ENCODE peak calls at places on chromosomes 5 and 9, in four cellular contexts. L, I, N and O are unnamed samples.
A peak's percentile ranks its signal among the peaks of the same experiment; 100 is the strongest.

GRCh38 chr5:141430332-141431113 is at the start of gene PCDHGA12:
- DNase-seq in L (no peak), I (no peak), N (no peak), O (peak; percentile 62)

GRCh38 chr9:10008101-10008799 is 604.6 kb downstream of the PTPRD start:
- DNase-seq in L (no peak), I (no peak), N (no peak), O (no peak)

GRCh38 chr5:173454764-173455598 is 126.8 kb upstream of the STC2 start:
- DNase-seq in L (no peak), I (no peak), N (no peak), O (peak; percentile 94)

GRCh38 chr5:57834829-57835554 is 352.4 kb upstream of the ACTBL2 start:
- DNase-seq in L (no peak), I (peak; percentile 14), N (peak; percentile 53), O (peak; percentile 86)

GRCh38 chr9:90112791-90113190 is 508.0 kb downstream of the GADD45G start:
- DNase-seq in L (no peak), I (no peak), N (no peak), O (no peak)

GRCh38 chr5:144292029-144292428 is 121.4 kb downstream of the KCTD16 start:
- DNase-seq in L (no peak), I (no peak), N (no peak), O (no peak)

GRCh38 chr9:113949206-113950078 is 73.3 kb downstream of the ZNF618 start:
- DNase-seq in L (no peak), I (no peak), N (peak; percentile 34), O (no peak)

GRCh38 chr9:33288235-33288634 is 2.1 kb upstream of the NFX1 start:
- DNase-seq in L (no peak), I (no peak), N (no peak), O (no peak)

GRCh38 chr5:138439537-138440225 is 824 bp downstream of the REEP2 start:
- DNase-seq in L (no peak), I (no peak), N (no peak), O (peak; percentile 48)

GRCh38 chr5:3051400-3051799 is 299.9 kb upstream of the IRX2 start:
- DNase-seq in L (no peak), I (no peak), N (no peak), O (no peak)

GRCh38 chr5:154646841-154647759 is 108.1 kb upstream of the LARP1 start:
- DNase-seq in L (peak; percentile 10), I (peak; percentile 14), N (peak; percentile 56), O (peak; percentile 58)

GRCh38 chr9:99411068-99411467 is 189.0 kb downstream of the SEC61B start:
- DNase-seq in L (no peak), I (no peak), N (no peak), O (peak; percentile 18)

GRCh38 chr5:54718647-54719046 is 201.1 kb downstream of the SNX18 start:
- DNase-seq in L (no peak), I (no peak), N (no peak), O (peak; percentile 75)

GRCh38 chr9:37994639-37995347 is 74.2 kb downstream of the SHB start:
- DNase-seq in L (no peak), I (no peak), N (no peak), O (peak; percentile 52)

GRCh38 chr5:118611332-118611945 is 376.9 kb downstream of the DTWD2 start:
- DNase-seq in L (no peak), I (peak; percentile 52), N (peak; percentile 52), O (peak; percentile 62)

GRCh38 chr5:172107606-172108005 is 80.4 kb downstream of the STK10 start:
- DNase-seq in L (no peak), I (no peak), N (no peak), O (peak; percentile 87)

GRCh38 chr5:18090177-18090576 is 455.9 kb downstream of the TAF11L14 start:
- DNase-seq in L (no peak), I (no peak), N (no peak), O (no peak)

GRCh38 chr5:82597437-82597836 is 319.3 kb upstream of the RPS23 start:
- DNase-seq in L (no peak), I (no peak), N (no peak), O (no peak)

GRCh38 chr9:12640021-12640587 is 53.1 kb upstream of the TYRP1 start:
- DNase-seq in L (no peak), I (no peak), N (no peak), O (peak; percentile 75)

GRCh38 chr9:33289501-33289900 is 815 bp upstream of the NFX1 start:
- DNase-seq in L (peak; percentile 8), I (no peak), N (peak; percentile 47), O (peak; percentile 32)

GRCh38 chr9:6733243-6733642 is 24.5 kb upstream of the KDM4C start:
- DNase-seq in L (no peak), I (no peak), N (no peak), O (no peak)

GRCh38 chr9:8647824-8648223 is 848.2 kb upstream of the DMAC1 start:
- DNase-seq in L (no peak), I (no peak), N (no peak), O (no peak)